ENCODE peak calls at places on chromosomes 7 and 10, in eight cellular contexts. One of them, this sample, is unnamed.

GRCh38 chr7:101605611-101606010 is 23.5 kb downstream of the MYL10 start:
- DNase-seq in epithelial cell of esophagus: no peak
- DNase-seq in cardiac muscle cell: no peak
- DNase-seq in CD8-positive, alpha-beta T cell: no peak
- DNase-seq in pancreas: no peak
- DNase-seq in left ventricle myocardium inferior: no peak
- DNase-seq in brain microvascular endothelial cell: no peak
- DNase-seq in AG10803: no peak
- DNase-seq in this sample: no peak

GRCh38 chr7:131544449-131545425 is 11.7 kb downstream of the PODXL start:
- DNase-seq in epithelial cell of esophagus: no peak
- DNase-seq in cardiac muscle cell: peak; percentile 73
- DNase-seq in CD8-positive, alpha-beta T cell: no peak
- DNase-seq in pancreas: no peak
- DNase-seq in left ventricle myocardium inferior: no peak
- DNase-seq in brain microvascular endothelial cell: peak; percentile 40
- DNase-seq in AG10803: peak; percentile 58
- DNase-seq in this sample: peak; percentile 33

GRCh38 chr7:101952355-101953247 is 135.2 kb downstream of the CUX1 start:
- DNase-seq in epithelial cell of esophagus: peak; percentile 62
- DNase-seq in cardiac muscle cell: no peak
- DNase-seq in CD8-positive, alpha-beta T cell: no peak
- DNase-seq in pancreas: no peak
- DNase-seq in left ventricle myocardium inferior: no peak
- DNase-seq in brain microvascular endothelial cell: peak; percentile 38
- DNase-seq in AG10803: peak; percentile 82
- DNase-seq in this sample: peak; percentile 79

GRCh38 chr10:125001313-125002043 is 59.6 kb downstream of the ZRANB1 start:
- DNase-seq in epithelial cell of esophagus: peak; percentile 69
- DNase-seq in cardiac muscle cell: no peak
- DNase-seq in CD8-positive, alpha-beta T cell: no peak
- DNase-seq in pancreas: no peak
- DNase-seq in left ventricle myocardium inferior: peak; percentile 14
- DNase-seq in brain microvascular endothelial cell: no peak
- DNase-seq in AG10803: no peak
- DNase-seq in this sample: peak; percentile 62

GRCh38 chr10:101967713-101968112 is 88.3 kb downstream of the ARMH3 start:
- DNase-seq in epithelial cell of esophagus: peak; percentile 59
- DNase-seq in cardiac muscle cell: no peak
- DNase-seq in CD8-positive, alpha-beta T cell: no peak
- DNase-seq in pancreas: no peak
- DNase-seq in left ventricle myocardium inferior: no peak
- DNase-seq in brain microvascular endothelial cell: peak; percentile 28
- DNase-seq in AG10803: peak; percentile 20
- DNase-seq in this sample: peak; percentile 12

GRCh38 chr7:70779321-70779720 is 352.6 kb upstream of the GALNT17 start:
- DNase-seq in epithelial cell of esophagus: no peak
- DNase-seq in cardiac muscle cell: no peak
- DNase-seq in CD8-positive, alpha-beta T cell: no peak
- DNase-seq in pancreas: no peak
- DNase-seq in left ventricle myocardium inferior: no peak
- DNase-seq in brain microvascular endothelial cell: no peak
- DNase-seq in AG10803: no peak
- DNase-seq in this sample: no peak

GRCh38 chr10:71615538-71616329 is 103.8 kb downstream of the C10orf105 start:
- DNase-seq in epithelial cell of esophagus: no peak
- DNase-seq in cardiac muscle cell: no peak
- DNase-seq in CD8-positive, alpha-beta T cell: no peak
- DNase-seq in pancreas: no peak
- DNase-seq in left ventricle myocardium inferior: no peak
- DNase-seq in brain microvascular endothelial cell: no peak
- DNase-seq in AG10803: no peak
- DNase-seq in this sample: no peak

GRCh38 chr10:113097046-113097415 is 147.0 kb downstream of the TCF7L2 start:
- DNase-seq in epithelial cell of esophagus: no peak
- DNase-seq in cardiac muscle cell: no peak
- DNase-seq in CD8-positive, alpha-beta T cell: no peak
- DNase-seq in pancreas: no peak
- DNase-seq in left ventricle myocardium inferior: no peak
- DNase-seq in brain microvascular endothelial cell: no peak
- DNase-seq in AG10803: no peak
- DNase-seq in this sample: no peak

GRCh38 chr10:97332586-97333350 is 1.8 kb downstream of the FRAT2 start:
- DNase-seq in epithelial cell of esophagus: peak; percentile 77
- DNase-seq in cardiac muscle cell: peak; percentile 73
- DNase-seq in CD8-positive, alpha-beta T cell: no peak
- DNase-seq in pancreas: peak; percentile 66
- DNase-seq in left ventricle myocardium inferior: no peak
- DNase-seq in brain microvascular endothelial cell: peak; percentile 61
- DNase-seq in AG10803: peak; percentile 86
- DNase-seq in this sample: peak; percentile 86

GRCh38 chr7:138396251-138397070 is 63.6 kb upstream of the TRIM24 start:
- DNase-seq in epithelial cell of esophagus: no peak
- DNase-seq in cardiac muscle cell: peak; percentile 4
- DNase-seq in CD8-positive, alpha-beta T cell: no peak
- DNase-seq in pancreas: peak; percentile 79
- DNase-seq in left ventricle myocardium inferior: no peak
- DNase-seq in brain microvascular endothelial cell: no peak
- DNase-seq in AG10803: no peak
- DNase-seq in this sample: no peak

GRCh38 chr7:133023370-133024075 is 58.4 kb downstream of the CHCHD3 start:
- DNase-seq in epithelial cell of esophagus: no peak
- DNase-seq in cardiac muscle cell: no peak
- DNase-seq in CD8-positive, alpha-beta T cell: no peak
- DNase-seq in pancreas: no peak
- DNase-seq in left ventricle myocardium inferior: no peak
- DNase-seq in brain microvascular endothelial cell: no peak
- DNase-seq in AG10803: peak; percentile 7
- DNase-seq in this sample: no peak

GRCh38 chr10:6089334-6090219 is 743 bp downstream of the RBM17 start:
- DNase-seq in epithelial cell of esophagus: peak; percentile 81
- DNase-seq in cardiac muscle cell: peak; percentile 69
- DNase-seq in CD8-positive, alpha-beta T cell: peak; percentile 38
- DNase-seq in pancreas: no peak
- DNase-seq in left ventricle myocardium inferior: no peak
- DNase-seq in brain microvascular endothelial cell: no peak
- DNase-seq in AG10803: peak; percentile 32
- DNase-seq in this sample: no peak

GRCh38 chr10:517872-518475 is 171.5 kb downstream of the DIP2C start:
- DNase-seq in epithelial cell of esophagus: no peak
- DNase-seq in cardiac muscle cell: no peak
- DNase-seq in CD8-positive, alpha-beta T cell: no peak
- DNase-seq in pancreas: peak; percentile 26
- DNase-seq in left ventricle myocardium inferior: no peak
- DNase-seq in brain microvascular endothelial cell: no peak
- DNase-seq in AG10803: no peak
- DNase-seq in this sample: no peak

GRCh38 chr10:31595992-31596391 is 277.0 kb downstream of the ZEB1 start:
- DNase-seq in epithelial cell of esophagus: no peak
- DNase-seq in cardiac muscle cell: no peak
- DNase-seq in CD8-positive, alpha-beta T cell: no peak
- DNase-seq in pancreas: no peak
- DNase-seq in left ventricle myocardium inferior: no peak
- DNase-seq in brain microvascular endothelial cell: no peak
- DNase-seq in AG10803: no peak
- DNase-seq in this sample: peak; percentile 40

GRCh38 chr7:87223666-87224065 is 4.1 kb upstream of the TMEM243 start:
- DNase-seq in epithelial cell of esophagus: peak; percentile 74
- DNase-seq in cardiac muscle cell: no peak
- DNase-seq in CD8-positive, alpha-beta T cell: no peak
- DNase-seq in pancreas: no peak
- DNase-seq in left ventricle myocardium inferior: no peak
- DNase-seq in brain microvascular endothelial cell: no peak
- DNase-seq in AG10803: no peak
- DNase-seq in this sample: peak; percentile 41

DNA sequence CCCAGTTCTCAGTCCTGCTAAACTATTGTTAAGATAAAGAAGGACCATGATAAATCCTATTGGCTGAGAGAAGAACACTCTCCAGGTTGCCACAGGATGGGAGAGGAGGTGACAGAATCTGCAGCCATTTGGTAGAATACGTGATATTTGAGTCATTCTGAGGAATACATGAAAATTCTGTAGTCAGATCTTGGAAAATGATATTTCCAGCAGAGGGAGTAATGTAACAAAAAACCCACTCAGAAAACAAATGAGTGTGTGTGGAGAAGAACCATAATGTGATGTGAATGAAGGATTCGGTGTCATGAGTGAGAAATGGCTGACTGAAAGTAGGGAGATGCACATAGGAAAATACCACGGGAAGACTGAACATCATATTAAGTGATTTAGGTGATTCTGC is 128.5 kb upstream of the PFKP start:
- DNase-seq in epithelial cell of esophagus: no peak
- DNase-seq in cardiac muscle cell: no peak
- DNase-seq in CD8-positive, alpha-beta T cell: no peak
- DNase-seq in pancreas: no peak
- DNase-seq in left ventricle myocardium inferior: no peak
- DNase-seq in brain microvascular endothelial cell: no peak
- DNase-seq in AG10803: peak; percentile 28
- DNase-seq in this sample: no peak
- TF ChIP-seq CTCF in epithelial cell of esophagus: no peak
- TF ChIP-seq CTCF in cardiac muscle cell: peak; percentile 18
- TF ChIP-seq CTCF in CD8-positive, alpha-beta T cell: no peak
- TF ChIP-seq CTCF in pancreas: no peak
- TF ChIP-seq CTCF in left ventricle myocardium inferior: peak; percentile 10
- TF ChIP-seq CTCF in brain microvascular endothelial cell: no peak
- TF ChIP-seq CTCF in AG10803: peak; percentile 42
- TF ChIP-seq CTCF in this sample: peak; percentile 27

GRCh38 chr7:4083513-4083912 is 598.6 kb upstream of the FOXK1 start:
- DNase-seq in epithelial cell of esophagus: no peak
- DNase-seq in cardiac muscle cell: no peak
- DNase-seq in CD8-positive, alpha-beta T cell: no peak
- DNase-seq in pancreas: no peak
- DNase-seq in left ventricle myocardium inferior: no peak
- DNase-seq in brain microvascular endothelial cell: no peak
- DNase-seq in AG10803: no peak
- DNase-seq in this sample: no peak

GRCh38 chr7:4085937-4086691 is 596.0 kb upstream of the FOXK1 start:
- DNase-seq in epithelial cell of esophagus: no peak
- DNase-seq in cardiac muscle cell: no peak
- DNase-seq in CD8-positive, alpha-beta T cell: no peak
- DNase-seq in pancreas: no peak
- DNase-seq in left ventricle myocardium inferior: no peak
- DNase-seq in brain microvascular endothelial cell: no peak
- DNase-seq in AG10803: no peak
- DNase-seq in this sample: no peak

GRCh38 chr7:4080954-4081353 is 601.1 kb upstream of the FOXK1 start:
- DNase-seq in epithelial cell of esophagus: no peak
- DNase-seq in cardiac muscle cell: no peak
- DNase-seq in CD8-positive, alpha-beta T cell: no peak
- DNase-seq in pancreas: no peak
- DNase-seq in left ventricle myocardium inferior: no peak
- DNase-seq in brain microvascular endothelial cell: no peak
- DNase-seq in AG10803: no peak
- DNase-seq in this sample: no peak

GRCh38 chr7:4080013-4080412 is 602.1 kb upstream of the FOXK1 start:
- DNase-seq in epithelial cell of esophagus: no peak
- DNase-seq in cardiac muscle cell: no peak
- DNase-seq in CD8-positive, alpha-beta T cell: no peak
- DNase-seq in pancreas: no peak
- DNase-seq in left ventricle myocardium inferior: no peak
- DNase-seq in brain microvascular endothelial cell: no peak
- DNase-seq in AG10803: no peak
- DNase-seq in this sample: no peak

DNA sequence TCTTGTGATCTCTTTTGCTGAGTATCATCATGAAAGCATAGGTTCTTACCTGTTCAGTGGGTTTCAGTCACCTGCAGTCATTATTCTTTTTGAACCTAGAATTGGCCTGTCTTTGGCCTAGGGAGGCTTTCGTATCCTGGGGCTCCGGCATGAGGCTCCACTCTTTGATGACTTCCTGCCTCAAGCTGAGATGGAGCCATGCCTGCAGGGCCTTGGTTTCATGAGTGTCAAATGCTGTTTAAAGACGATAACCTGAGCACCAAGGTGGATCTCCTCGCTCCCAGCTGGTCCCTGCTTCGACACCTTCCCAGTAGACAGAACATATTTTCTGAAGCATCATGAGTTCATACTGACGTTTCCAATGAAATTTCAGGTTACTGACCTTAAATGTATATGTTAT is 597.8 kb upstream of the FOXK1 start:
- DNase-seq in epithelial cell of esophagus: no peak
- DNase-seq in cardiac muscle cell: no peak
- DNase-seq in CD8-positive, alpha-beta T cell: no peak
- DNase-seq in pancreas: no peak
- DNase-seq in left ventricle myocardium inferior: no peak
- DNase-seq in brain microvascular endothelial cell: no peak
- DNase-seq in AG10803: no peak
- DNase-seq in this sample: no peak
- H3K4me3 ChIP-seq in epithelial cell of esophagus: no peak overlapping the region
- H3K4me3 ChIP-seq in cardiac muscle cell: no peak overlapping the region
- H3K4me3 ChIP-seq in CD8-positive, alpha-beta T cell: no peak overlapping the region
- H3K4me3 ChIP-seq in pancreas: no peak overlapping the region
- H3K4me3 ChIP-seq in left ventricle myocardium inferior: no peak overlapping the region
- H3K4me3 ChIP-seq in brain microvascular endothelial cell: no peak overlapping the region
- H3K4me3 ChIP-seq in AG10803: no peak overlapping the region
- H3K4me3 ChIP-seq in this sample: no peak overlapping the region

DNA sequence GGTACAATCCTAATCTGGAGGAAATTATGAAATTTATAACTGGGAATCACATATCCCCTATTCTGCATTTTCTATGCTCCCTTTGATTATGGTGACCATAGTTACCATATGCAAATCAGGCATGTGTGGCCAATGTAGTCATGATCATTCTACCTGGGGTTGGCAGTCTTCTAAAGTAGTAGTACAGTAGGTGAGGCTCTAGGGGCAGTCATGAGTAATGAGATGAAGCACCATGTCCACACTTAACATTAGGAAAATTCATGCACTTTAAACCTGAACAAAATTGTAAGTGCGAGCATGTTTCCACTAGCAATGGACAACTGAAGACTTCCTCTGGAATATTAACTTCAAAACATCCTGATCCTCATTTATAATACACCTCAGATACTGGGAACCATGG is 545.9 kb downstream of the SUGCT start:
- DNase-seq in epithelial cell of esophagus: peak; percentile 64
- DNase-seq in cardiac muscle cell: no peak
- DNase-seq in CD8-positive, alpha-beta T cell: no peak
- DNase-seq in pancreas: no peak
- DNase-seq in left ventricle myocardium inferior: no peak
- DNase-seq in brain microvascular endothelial cell: no peak
- DNase-seq in AG10803: peak; percentile 16
- DNase-seq in this sample: peak; percentile 24
- TF ChIP-seq CTCF in epithelial cell of esophagus: peak; percentile 75
- TF ChIP-seq CTCF in cardiac muscle cell: peak; percentile 52
- TF ChIP-seq CTCF in CD8-positive, alpha-beta T cell: no peak
- TF ChIP-seq CTCF in pancreas: peak; percentile 23
- TF ChIP-seq CTCF in left ventricle myocardium inferior: peak; percentile 52
- TF ChIP-seq CTCF in brain microvascular endothelial cell: peak; percentile 61
- TF ChIP-seq CTCF in AG10803: peak; percentile 55
- TF ChIP-seq CTCF in this sample: peak; percentile 25

DNA sequence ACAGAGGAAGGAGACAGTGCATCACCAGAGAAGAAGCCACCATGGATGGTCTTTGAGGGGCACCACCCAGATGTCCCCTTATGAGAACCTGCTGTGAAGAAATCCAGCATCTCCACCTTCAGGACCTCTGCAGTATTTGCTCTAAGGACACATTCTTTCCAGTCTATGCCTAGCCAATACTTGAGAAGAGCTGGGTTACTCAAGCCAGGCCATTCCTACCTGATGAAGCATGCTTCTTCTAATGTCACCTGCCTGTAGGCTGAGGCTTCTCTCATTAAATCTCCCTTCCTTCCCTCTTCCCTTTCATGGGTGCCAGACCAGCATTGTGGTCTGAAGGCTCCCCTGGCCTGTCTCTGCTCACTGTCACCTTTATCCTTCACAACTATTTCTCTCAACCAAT is 654.5 kb upstream of the AUTS2 start:
- DNase-seq in epithelial cell of esophagus: no peak
- DNase-seq in cardiac muscle cell: no peak
- DNase-seq in CD8-positive, alpha-beta T cell: no peak
- DNase-seq in pancreas: no peak
- DNase-seq in left ventricle myocardium inferior: no peak
- DNase-seq in brain microvascular endothelial cell: no peak
- DNase-seq in AG10803: no peak
- DNase-seq in this sample: no peak
- H3K4me3 ChIP-seq in epithelial cell of esophagus: no peak overlapping the region
- H3K4me3 ChIP-seq in cardiac muscle cell: no peak overlapping the region
- H3K4me3 ChIP-seq in CD8-positive, alpha-beta T cell: no peak overlapping the region
- H3K4me3 ChIP-seq in pancreas: no peak overlapping the region
- H3K4me3 ChIP-seq in left ventricle myocardium inferior: no peak overlapping the region
- H3K4me3 ChIP-seq in brain microvascular endothelial cell: no peak overlapping the region
- H3K4me3 ChIP-seq in AG10803: no peak overlapping the region
- H3K4me3 ChIP-seq in this sample: no peak overlapping the region